ENCODE peak calls at places on chromosomes 1 and 21, in ten cellular contexts. U is glutamatergic neuron; G is Calu3; F is thoracic aorta; X is GM12865; D is DND-41; H is LNCaP clone FGC; O is CD4-positive, alpha-beta T cell; L is nephron progenitor cell; R is fibroblast of lung. K is an unnamed sample.

GRCh38 chr1:109263597-109264378 is 14.4 kb downstream of the CELSR2 start:
- DNase-seq in U (peak), G (peak), F (peak), X (peak), D (peak), H (peak), O (peak), L (peak), R (peak), K (peak)

GRCh38 chr1:248805905-248806304 is 19.8 kb downstream of the SH3BP5L start:
- DNase-seq in U (no peak), G (no peak), F (no peak), X (no peak), D (no peak), H (no peak), O (no peak), L (no peak), R (no peak), K (no peak)

GRCh38 chr1:13781907-13782633 is 82.1 kb downstream of the PRDM2 start:
- DNase-seq in U (no peak), G (no peak), F (no peak), X (no peak), D (no peak), H (no peak), O (no peak), L (no peak), R (peak), K (no peak)

GRCh38 chr1:14049965-14050364 is 350.0 kb downstream of the PRDM2 start:
- DNase-seq in U (no peak), G (no peak), F (no peak), X (no peak), D (no peak), H (no peak), O (no peak), L (no peak), R (no peak), K (no peak)

GRCh38 chr1:242651817-242652216 is 127.3 kb upstream of the PLD5 start:
- DNase-seq in U (peak), G (peak), F (no peak), X (peak), D (peak), H (no peak), O (no peak), L (peak), R (no peak), K (no peak)

GRCh38 chr1:85328713-85329376 is 52.4 kb upstream of the BCL10 start:
- DNase-seq in U (no peak), G (peak), F (no peak), X (no peak), D (no peak), H (no peak), O (no peak), L (no peak), R (peak), K (no peak)

GRCh38 chr1:153544453-153545066 is 1.0 kb downstream of the S100A4 start:
- DNase-seq in U (no peak), G (no peak), F (no peak), X (no peak), D (no peak), H (no peak), O (no peak), L (no peak), R (no peak), K (no peak)

GRCh38 chr1:154614247-154614646 is 6.3 kb upstream of the ADAR start:
- DNase-seq in U (no peak), G (no peak), F (no peak), X (no peak), D (no peak), H (no peak), O (no peak), L (no peak), R (no peak), K (no peak)

GRCh38 chr1:43969746-43970466 is at the start of gene DPH2:
- DNase-seq in U (peak), G (peak), F (peak), X (peak), D (peak), H (peak), O (peak), L (peak), R (peak), K (peak)

GRCh38 chr1:41490911-41491310 is 6.4 kb upstream of the EDN2 start:
- DNase-seq in U (no peak), G (no peak), F (no peak), X (no peak), D (no peak), H (no peak), O (no peak), L (no peak), R (no peak), K (no peak)

GRCh38 chr1:190179817-190180216 is 297.8 kb downstream of the BRINP3 start:
- DNase-seq in U (no peak), G (no peak), F (no peak), X (no peak), D (no peak), H (no peak), O (no peak), L (no peak), R (peak), K (no peak)

GRCh38 chr1:19436716-19437476 is 48.4 kb downstream of the CAPZB start:
- DNase-seq in U (no peak), G (peak), F (no peak), X (no peak), D (no peak), H (no peak), O (no peak), L (no peak), R (peak), K (no peak)

GRCh38 chr21:27219068-27219467 is 252.2 kb upstream of the ADAMTS5 start:
- DNase-seq in U (no peak), G (no peak), F (no peak), X (no peak), D (no peak), H (no peak), O (no peak), L (no peak), R (peak), K (no peak)

GRCh38 chr1:32068891-32069590 is 3.7 kb upstream of the TMEM39B start:
- DNase-seq in U (no peak), G (no peak), F (no peak), X (no peak), D (no peak), H (no peak), O (no peak), L (no peak), R (no peak), K (no peak)

GRCh38 chr1:196355206-196355786 is 252.9 kb downstream of the KCNT2 start:
- DNase-seq in U (no peak), G (peak), F (no peak), X (peak), D (no peak), H (no peak), O (no peak), L (no peak), R (peak), K (no peak)

GRCh38 chr1:147539122-147539575 is 2.2 kb upstream of the BCL9 start:
- DNase-seq in U (no peak), G (peak), F (no peak), X (no peak), D (no peak), H (no peak), O (no peak), L (no peak), R (peak), K (no peak)

GRCh38 chr1:20792177-20792576 is 5.1 kb upstream of the HP1BP3 start:
- DNase-seq in U (no peak), G (no peak), F (no peak), X (no peak), D (no peak), H (no peak), O (no peak), L (no peak), R (peak), K (no peak)

GRCh38 chr1:109963864-109964263 is 20.7 kb upstream of the AHCYL1 start:
- DNase-seq in U (no peak), G (no peak), F (no peak), X (no peak), D (no peak), H (no peak), O (no peak), L (no peak), R (peak), K (no peak)

GRCh38 chr1:21955058-21955457 is 17.9 kb upstream of the HSPG2 start:
- DNase-seq in U (no peak), G (no peak), F (no peak), X (no peak), D (no peak), H (no peak), O (no peak), L (no peak), R (no peak), K (no peak)

GRCh38 chr1:43367026-43367903 is 546 bp downstream of the ELOVL1 start:
- DNase-seq in U (peak), G (peak), F (no peak), X (peak), D (peak), H (no peak), O (no peak), L (peak), R (no peak), K (peak)

GRCh38 chr1:57133686-57134085 is 167.9 kb upstream of the C8B start:
- DNase-seq in U (no peak), G (no peak), F (no peak), X (no peak), D (no peak), H (no peak), O (no peak), L (no peak), R (no peak), K (no peak)

GRCh38 chr21:16420086-16420724 is 690.4 kb downstream of the USP25 start:
- DNase-seq in U (no peak), G (peak), F (no peak), X (no peak), D (no peak), H (no peak), O (no peak), L (no peak), R (peak), K (no peak)

GRCh38 chr1:54016343-54017282 is 1.4 kb downstream of the LDLRAD1 start:
- DNase-seq in U (no peak), G (peak), F (no peak), X (no peak), D (peak), H (peak), O (no peak), L (no peak), R (peak), K (no peak)

GRCh38 chr1:115478933-115479551 is 141.0 kb upstream of the NGF start:
- DNase-seq in U (no peak), G (no peak), F (no peak), X (no peak), D (no peak), H (peak), O (no peak), L (no peak), R (no peak), K (no peak)

GRCh38 chr1:84117868-84118267 is 26.2 kb upstream of the PRKACB start:
- DNase-seq in U (no peak), G (no peak), F (no peak), X (no peak), D (no peak), H (no peak), O (no peak), L (no peak), R (peak), K (no peak)

GRCh38 chr1:182015360-182015759 is 46.2 kb downstream of the ZNF648 start:
- DNase-seq in U (no peak), G (no peak), F (no peak), X (peak), D (no peak), H (no peak), O (no peak), L (no peak), R (no peak), K (no peak)

GRCh38 chr1:228944991-228945390 is 209.7 kb downstream of the RHOU start:
- DNase-seq in U (no peak), G (no peak), F (no peak), X (no peak), D (no peak), H (no peak), O (no peak), L (no peak), R (peak), K (no peak)

GRCh38 chr1:2496087-2496622 is 20.1 kb downstream of the PLCH2 start:
- DNase-seq in U (no peak), G (no peak), F (no peak), X (peak), D (peak), H (no peak), O (no peak), L (no peak), R (no peak), K (peak)

GRCh38 chr1:61637470-61637869 is 87.5 kb downstream of the TM2D1 start:
- DNase-seq in U (no peak), G (no peak), F (no peak), X (no peak), D (no peak), H (no peak), O (no peak), L (no peak), R (no peak), K (no peak)

GRCh38 chr1:48853006-48853405 is 76.3 kb upstream of the BEND5 start:
- DNase-seq in U (no peak), G (no peak), F (no peak), X (no peak), D (no peak), H (no peak), O (no peak), L (no peak), R (peak), K (no peak)

DNA sequence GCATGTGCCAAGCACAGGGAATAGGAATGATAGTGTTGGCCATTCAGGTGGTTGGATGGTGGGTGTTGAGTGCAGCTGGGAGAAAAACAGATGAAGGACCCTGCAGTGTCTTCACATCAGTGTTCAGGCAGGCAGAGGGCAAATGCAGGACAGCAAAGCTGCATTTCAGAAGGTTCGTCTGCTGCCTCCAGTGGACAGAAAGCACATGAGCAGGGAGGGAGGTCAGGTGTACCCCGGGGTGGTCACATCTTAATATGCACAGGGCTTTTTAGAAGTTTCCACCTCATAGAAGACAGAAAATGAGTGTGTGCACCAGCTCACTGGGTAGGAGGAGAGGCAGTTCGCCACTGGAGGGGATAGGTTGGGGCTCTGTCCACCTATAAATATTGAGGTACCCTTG is 184.9 kb downstream of the SLC35F3 start:
- DNase-seq in U (peak), G (peak), F (no peak), X (no peak), D (no peak), H (no peak), O (no peak), L (no peak), R (no peak), K (no peak)
- TF ChIP-seq CTCF in U (peak), G (no peak), F (no peak), X (peak), D (peak), H (no peak), O (no peak), L (no peak), R (no peak), K (peak)

GRCh38 chr1:180507826-180508724 is 5.7 kb upstream of the ACBD6 start:
- DNase-seq in U (no peak), G (no peak), F (no peak), X (peak), D (no peak), H (no peak), O (no peak), L (no peak), R (peak), K (no peak)
- TF ChIP-seq CTCF in U (no peak), G (no peak), F (no peak), X (no peak), D (no peak), H (no peak), O (no peak), L (no peak), R (peak), K (no peak)

GRCh38 chr1:231856894-231857293 is 230.3 kb downstream of the DISC1 start:
- DNase-seq in U (no peak), G (no peak), F (no peak), X (no peak), D (no peak), H (no peak), O (no peak), L (no peak), R (no peak), K (no peak)
- TF ChIP-seq CTCF in U (no peak), G (no peak), F (no peak), X (no peak), D (no peak), H (no peak), O (no peak), L (no peak), R (no peak), K (no peak)

GRCh38 chr1:155971910-155972809 is 6.2 kb downstream of the ARHGEF2 start:
- DNase-seq in U (no peak), G (no peak), F (no peak), X (no peak), D (no peak), H (no peak), O (no peak), L (no peak), R (no peak), K (no peak)

GRCh38 chr1:155973723-155974122 is 4.6 kb downstream of the ARHGEF2 start:
- DNase-seq in U (no peak), G (no peak), F (no peak), X (no peak), D (no peak), H (no peak), O (no peak), L (no peak), R (no peak), K (no peak)

GRCh38 chr1:155976062-155976912 is 2.1 kb downstream of the ARHGEF2 start:
- DNase-seq in U (peak), G (peak), F (no peak), X (peak), D (peak), H (no peak), O (peak), L (peak), R (peak), K (no peak)

GRCh38 chr1:155975375-155976061 is 2.8 kb downstream of the ARHGEF2 start:
- DNase-seq in U (no peak), G (no peak), F (no peak), X (no peak), D (no peak), H (no peak), O (no peak), L (no peak), R (no peak), K (no peak)

DNA sequence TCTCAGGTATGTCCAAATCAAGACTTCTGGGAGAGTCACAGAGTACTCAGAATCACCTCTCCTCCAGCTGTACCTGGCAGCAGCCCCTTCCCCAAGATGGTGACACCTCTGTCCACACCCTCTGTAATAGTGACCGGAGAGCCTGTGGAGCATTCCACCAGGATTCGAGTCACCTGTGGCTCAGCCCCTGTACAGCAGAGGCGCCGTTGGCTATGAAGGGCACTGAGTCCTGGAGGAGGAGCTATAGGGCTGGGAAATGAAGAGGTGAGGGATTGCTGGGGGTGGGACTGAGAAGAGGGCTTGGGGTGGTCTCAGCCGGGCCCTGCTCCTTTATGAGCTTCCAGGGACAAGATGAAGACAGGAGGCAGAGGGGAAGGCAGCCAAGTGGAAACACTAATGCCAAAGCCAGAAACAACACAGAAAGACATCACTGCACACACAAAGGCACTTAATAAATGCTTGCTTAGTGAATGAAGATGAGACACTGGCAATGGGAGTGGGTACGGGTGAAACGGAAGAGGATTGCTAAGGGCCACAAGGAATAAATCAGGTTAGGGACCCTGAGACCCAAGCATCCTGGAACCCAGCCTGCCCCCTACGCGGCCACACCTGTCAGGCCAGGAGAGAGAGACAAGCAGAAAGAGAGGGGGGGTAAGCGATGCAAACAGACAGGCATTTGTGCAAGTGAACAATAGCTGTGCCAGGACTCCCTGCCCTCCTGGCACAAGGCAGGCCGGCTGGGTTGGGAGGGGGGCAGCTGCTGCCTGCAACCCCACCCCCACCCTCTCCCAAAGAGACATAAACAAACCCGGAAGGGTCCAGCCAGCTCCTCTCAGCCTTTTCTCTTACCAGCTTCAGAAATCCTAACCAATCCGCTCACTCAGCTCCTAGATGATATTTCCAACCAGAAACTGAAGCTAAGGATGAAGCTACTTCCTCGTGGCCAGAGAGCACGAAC is 3.9 kb downstream of the ARHGEF2 start:
- DNase-seq in U (no peak), G (no peak), F (no peak), X (no peak), D (no peak), H (no peak), O (no peak), L (no peak), R (peak), K (no peak)
- TF ChIP-seq CTCF in U (no peak), G (no peak), F (no peak), X (no peak), D (no peak), H (no peak), O (no peak), L (no peak), R (no peak), K (no peak)